ENCODE peak calls at places on chromosomes 4 and X, in seven cellular contexts. G, F, C, N, Y, K and O are unnamed samples.

GRCh38 chrX:133134282-133134681 is 37.4 kb upstream of the USP26 start:
- DNase-seq in G (no peak), F (no peak), C (no peak), N (no peak), Y (no peak), K (no peak), O (no peak)

GRCh38 chrX:41293269-41293668 is 40.7 kb upstream of the DDX3X start:
- DNase-seq in G (no peak), F (no peak), C (no peak), N (peak), Y (no peak), K (no peak), O (no peak)

GRCh38 chr4:83658806-83659205 is 122.9 kb downstream of the GPAT3 start:
- DNase-seq in G (no peak), F (no peak), C (no peak), N (no peak), Y (no peak), K (no peak), O (no peak)

GRCh38 chrX:68829594-68830485 is 1.0 kb downstream of the EFNB1 start:
- DNase-seq in G (no peak), F (no peak), C (peak), N (peak), Y (peak), K (peak), O (peak)

GRCh38 chr4:109588176-109588575 is 28.1 kb downstream of the MCUB start:
- DNase-seq in G (no peak), F (no peak), C (no peak), N (no peak), Y (no peak), K (no peak), O (no peak)

GRCh38 chr4:139851133-139851532 is 185.5 kb downstream of the MGST2 start:
- DNase-seq in G (no peak), F (no peak), C (no peak), N (no peak), Y (no peak), K (no peak), O (no peak)

GRCh38 chr4:16516796-16517413 is 290.6 kb upstream of the TAPT1 start:
- DNase-seq in G (peak), F (peak), C (peak), N (peak), Y (no peak), K (no peak), O (no peak)

GRCh38 chr4:2964077-2964471 is 703 bp downstream of the GRK4 start:
- DNase-seq in G (no peak), F (no peak), C (no peak), N (peak), Y (no peak), K (no peak), O (no peak)

GRCh38 chr4:81084029-81084428 is 53.5 kb downstream of the BMP3 start:
- DNase-seq in G (no peak), F (no peak), C (peak), N (no peak), Y (no peak), K (no peak), O (no peak)

GRCh38 chrX:41022579-41022978 is 62.7 kb upstream of the USP9X start:
- DNase-seq in G (no peak), F (no peak), C (peak), N (peak), Y (no peak), K (no peak), O (no peak)

GRCh38 chr4:93261207-93261606 is 567.3 kb upstream of the ATOH1 start:
- DNase-seq in G (no peak), F (no peak), C (no peak), N (no peak), Y (no peak), K (no peak), O (no peak)

GRCh38 chr4:153750197-153750817 is 9.5 kb downstream of the RNF175 start:
- DNase-seq in G (no peak), F (peak), C (peak), N (peak), Y (peak), K (peak), O (no peak)

GRCh38 chr4:138003248-138003647 is 238.9 kb downstream of the SLC7A11 start:
- DNase-seq in G (no peak), F (no peak), C (peak), N (no peak), Y (no peak), K (no peak), O (no peak)

GRCh38 chr4:39565925-39566630 is 38.8 kb upstream of the UGDH start:
- DNase-seq in G (no peak), F (no peak), C (peak), N (no peak), Y (no peak), K (peak), O (no peak)

GRCh38 chr4:10015140-10015753 is 6.0 kb downstream of the SLC2A9 start:
- DNase-seq in G (no peak), F (peak), C (peak), N (peak), Y (no peak), K (no peak), O (no peak)

GRCh38 chr4:154507170-154507569 is 15.6 kb upstream of the DCHS2 start:
- DNase-seq in G (no peak), F (no peak), C (no peak), N (no peak), Y (no peak), K (no peak), O (no peak)

GRCh38 chrX:69503228-69503834 is 795 bp upstream of the NALF2 start:
- DNase-seq in G (no peak), F (no peak), C (no peak), N (no peak), Y (no peak), K (peak), O (no peak)

GRCh38 chr4:121189811-121190210 is 25.7 kb upstream of the TNIP3 start:
- DNase-seq in G (no peak), F (no peak), C (no peak), N (peak), Y (no peak), K (no peak), O (no peak)

GRCh38 chr4:144583658-144584057 is 62.3 kb upstream of the HHIP start:
- DNase-seq in G (no peak), F (no peak), C (peak), N (no peak), Y (no peak), K (no peak), O (no peak)

GRCh38 chr4:186848437-186848836 is 124.8 kb upstream of the FAT1 start:
- DNase-seq in G (no peak), F (no peak), C (no peak), N (no peak), Y (no peak), K (no peak), O (no peak)

GRCh38 chrX:70908541-70908940 is at the start of gene TEX11:
- DNase-seq in G (no peak), F (no peak), C (no peak), N (no peak), Y (no peak), K (no peak), O (no peak)

GRCh38 chrX:101430457-101431078 is 22.5 kb downstream of the HNRNPH2 start:
- DNase-seq in G (no peak), F (no peak), C (peak), N (no peak), Y (no peak), K (no peak), O (no peak)

GRCh38 chrX:24870143-24870542 is 145.6 kb downstream of the ARX start:
- DNase-seq in G (no peak), F (no peak), C (peak), N (no peak), Y (no peak), K (no peak), O (no peak)

GRCh38 chrX:41332408-41332987 is 1.5 kb upstream of the DDX3X start:
- DNase-seq in G (no peak), F (peak), C (peak), N (peak), Y (peak), K (no peak), O (peak)

GRCh38 chr4:161343188-161343950 is 820.4 kb downstream of the FSTL5 start:
- DNase-seq in G (no peak), F (no peak), C (no peak), N (no peak), Y (no peak), K (no peak), O (no peak)

GRCh38 chr4:11009281-11009680 is 324.7 kb upstream of the CLNK start:
- DNase-seq in G (no peak), F (no peak), C (no peak), N (no peak), Y (no peak), K (no peak), O (no peak)

GRCh38 chr4:75919914-75920313 is 17.7 kb upstream of the PPEF2 start:
- DNase-seq in G (no peak), F (no peak), C (peak), N (no peak), Y (no peak), K (no peak), O (no peak)

GRCh38 chr4:4869380-4869723 is 9.9 kb downstream of the MSX1 start:
- DNase-seq in G (no peak), F (no peak), C (no peak), N (no peak), Y (no peak), K (no peak), O (no peak)
- H3K4me3 ChIP-seq in G (no peak), F (no peak), C (no peak), N (no peak), Y (no peak), K (no peak), O (no peak)

GRCh38 chrX:153781428-153782047 is 697 bp downstream of the SRPK3 start:
- DNase-seq in G (no peak), F (no peak), C (no peak), N (no peak), Y (no peak), K (no peak), O (no peak)

GRCh38 chrX:153782871-153783270 is 2.0 kb downstream of the SRPK3 start:
- DNase-seq in G (no peak), F (no peak), C (no peak), N (no peak), Y (no peak), K (no peak), O (no peak)

GRCh38 chrX:153782324-153782723 is 1.5 kb downstream of the SRPK3 start:
- DNase-seq in G (no peak), F (no peak), C (no peak), N (peak), Y (no peak), K (no peak), O (no peak)

GRCh38 chrX:153779891-153780677 is 757 bp upstream of the SRPK3 start:
- DNase-seq in G (no peak), F (no peak), C (no peak), N (peak), Y (no peak), K (no peak), O (no peak)

DNA sequence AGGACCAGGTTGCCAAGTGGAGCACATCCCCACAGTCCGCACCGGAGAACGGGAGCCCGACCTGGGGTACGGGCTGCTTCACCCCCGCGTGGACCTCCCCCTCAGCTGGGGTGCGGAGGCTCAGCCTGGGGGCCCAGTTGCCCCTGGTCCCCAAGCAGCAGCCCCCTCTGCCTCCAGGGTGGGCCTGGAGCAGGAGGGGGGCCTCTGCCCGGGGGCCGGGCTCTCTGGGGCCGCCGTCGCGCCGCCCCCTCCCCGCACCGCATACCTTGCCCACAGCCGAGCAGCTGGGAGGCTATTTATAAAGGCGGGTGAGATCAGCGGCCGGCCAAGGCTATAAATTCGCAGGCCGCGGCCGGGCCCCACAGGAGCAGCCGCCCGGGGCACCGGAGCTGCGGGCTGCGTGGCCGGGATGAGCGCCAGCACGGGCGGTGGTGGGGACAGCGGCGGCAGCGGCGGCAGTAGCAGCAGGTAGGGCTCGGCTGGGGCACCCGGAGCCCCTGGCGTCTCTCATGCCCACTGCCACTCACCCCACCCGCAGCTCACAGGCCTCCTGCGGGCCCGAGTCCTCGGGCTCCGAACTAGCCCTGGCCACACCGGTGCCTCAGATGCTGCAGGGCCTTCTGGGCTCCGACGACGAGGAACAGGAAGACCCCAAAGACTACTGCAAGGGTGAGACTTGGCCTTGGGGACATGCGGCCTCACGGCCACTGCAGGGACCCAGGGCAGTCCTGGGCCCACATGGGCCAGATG is at the start of gene SRPK3:
- DNase-seq in G (no peak), F (no peak), C (no peak), N (peak), Y (no peak), K (no peak), O (no peak)
- TF ChIP-seq POLR2A in G (no peak), F (no peak), C (no peak), N (no peak), Y (no peak), K (no peak), O (no peak)

GRCh38 chrX:149512225-149512885 is 7.2 kb upstream of the IDS start:
- DNase-seq in G (no peak), F (peak), C (peak), N (peak), Y (no peak), K (peak), O (peak)
- TF ChIP-seq CTCF in G (peak), F (peak), C (peak), N (peak), Y (peak), K (peak), O (no peak)

DNA sequence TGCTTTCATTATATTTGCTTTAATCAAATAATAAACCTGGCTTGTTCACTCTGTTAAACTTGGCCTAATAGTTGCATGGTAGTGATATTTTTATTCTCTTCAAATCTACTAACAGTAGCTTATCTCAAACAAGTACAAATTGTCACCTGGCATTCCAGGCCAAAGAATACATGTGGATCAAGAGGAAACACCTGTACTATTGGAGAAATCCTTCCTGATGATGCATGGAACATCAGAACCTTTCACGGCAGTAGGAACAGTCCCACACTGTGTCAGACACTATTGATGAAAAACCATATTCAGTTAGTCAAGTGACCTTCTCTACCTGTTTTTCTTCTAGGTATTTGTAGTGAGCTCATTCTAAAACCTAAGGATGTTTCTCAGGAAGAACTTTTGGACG is 17.0 kb downstream of the MTHFD2L start:
- DNase-seq in G (no peak), F (no peak), C (no peak), N (no peak), Y (no peak), K (no peak), O (no peak)
- H3K4me3 ChIP-seq in G (no peak), F (no peak), C (no peak), N (no peak), Y (no peak), K (no peak), O (no peak)

GRCh38 chr4:156723951-156724668 is 247.5 kb downstream of the PDGFC start:
- DNase-seq in G (no peak), F (peak), C (no peak), N (no peak), Y (no peak), K (no peak), O (no peak)
- TF ChIP-seq POLR2A in G (no peak), F (no peak), C (no peak), N (no peak), Y (no peak), K (no peak), O (no peak)

DNA sequence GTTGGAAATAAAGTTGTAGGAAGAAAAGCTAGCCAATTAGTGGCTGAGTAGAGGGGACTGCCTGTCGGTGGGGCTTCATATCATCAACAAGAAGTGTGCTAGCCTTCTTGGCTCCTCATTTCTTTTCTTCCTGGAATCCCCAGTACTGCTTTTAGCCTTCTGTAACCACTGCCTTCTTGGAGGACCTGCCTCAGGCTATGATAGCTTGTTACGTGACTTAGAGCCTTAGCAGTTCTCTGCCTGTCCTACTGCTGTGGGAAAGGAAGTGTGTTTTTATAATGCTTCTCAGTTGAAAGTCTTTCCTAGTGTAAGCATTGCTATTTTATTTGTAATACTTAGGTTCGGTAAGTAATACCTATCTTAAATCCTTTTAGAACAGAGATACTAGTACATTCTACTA is 61.9 kb downstream of the LARP1B start:
- DNase-seq in G (no peak), F (no peak), C (no peak), N (no peak), Y (no peak), K (no peak), O (no peak)
- TF ChIP-seq CTCF in G (no peak), F (no peak), C (no peak), N (no peak), Y (no peak), K (no peak), O (no peak)

GRCh38 chr4:53658029-53658428 is 66.7 kb upstream of the LNX1 start:
- DNase-seq in G (no peak), F (no peak), C (no peak), N (no peak), Y (no peak), K (no peak), O (no peak)

GRCh38 chr4:53656421-53656981 is 65.2 kb upstream of the LNX1 start:
- DNase-seq in G (no peak), F (no peak), C (peak), N (no peak), Y (peak), K (no peak), O (no peak)

GRCh38 chr4:53659112-53659511 is 67.8 kb upstream of the LNX1 start:
- DNase-seq in G (no peak), F (no peak), C (no peak), N (no peak), Y (no peak), K (no peak), O (no peak)

GRCh38 chr4:53654300-53654758 is 63.0 kb upstream of the LNX1 start:
- DNase-seq in G (no peak), F (peak), C (peak), N (no peak), Y (no peak), K (no peak), O (no peak)

DNA sequence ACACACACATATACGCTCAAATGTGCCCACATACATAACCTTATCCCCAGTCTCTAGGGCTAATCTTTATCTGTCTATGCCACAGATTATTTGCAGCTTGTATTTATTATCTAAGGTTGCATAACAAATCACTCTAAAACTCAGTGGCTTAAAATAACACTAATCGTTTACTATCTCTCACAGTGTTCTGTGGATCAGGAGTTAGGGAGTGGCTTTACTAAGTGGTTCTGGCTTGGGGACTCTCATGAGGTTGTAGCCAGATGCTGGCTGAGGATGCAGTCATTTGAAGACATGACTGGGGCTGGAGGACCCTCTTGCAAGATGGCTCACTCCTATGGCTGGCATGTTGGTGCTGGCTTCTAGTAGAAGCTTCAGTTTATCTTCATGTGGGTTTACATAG is 68.5 kb upstream of the LNX1 start:
- DNase-seq in G (no peak), F (no peak), C (no peak), N (no peak), Y (no peak), K (no peak), O (no peak)
- H3K4me3 ChIP-seq in G (no peak), F (no peak), C (no peak), N (no peak), Y (no peak), K (no peak), O (no peak)